ENCODE peak calls at places on chromosomes 2 and 18, in four cellular contexts. K is CD8-positive, alpha-beta T cell; U is omental fat pad; B is heart right ventricle. W is an unnamed sample.

GRCh38 chr18:39843546-39843945 is 2111.5 kb upstream of the PIK3C3 start:
- DNase-seq in K (no peak), U (no peak), B (no peak), W (no peak)

GRCh38 chr2:49619804-49620203 is 465.5 kb upstream of the FSHR start:
- DNase-seq in K (no peak), U (no peak), B (no peak), W (no peak)

GRCh38 chr2:238280083-238280816 is 8.2 kb downstream of the PER2 start:
- DNase-seq in K (no peak), B (no peak), U (no peak), W (no peak)

GRCh38 chr2:39107724-39108273 is 13.1 kb downstream of the SOS1 start:
- DNase-seq in B (no peak), K (no peak), U (no peak), W (no peak)

GRCh38 chr2:161975062-161975812 is 98.8 kb downstream of the DPP4 start:
- DNase-seq in U (no peak), B (no peak), K (no peak), W (no peak)

GRCh38 chr2:133985563-133985962 is 268.3 kb upstream of the MGAT5 start:
- DNase-seq in B (no peak), U (no peak), K (no peak), W (no peak)

GRCh38 chr18:24958001-24958400 is 394.0 kb downstream of the ZNF521 start:
- DNase-seq in U (no peak), B (no peak), K (no peak), W (no peak)

GRCh38 chr2:8255448-8255800 is 426.4 kb upstream of the ID2 start:
- DNase-seq in U (no peak), B (no peak), K (no peak), W (no peak)

GRCh38 chr2:207203056-207203455 is 37.3 kb upstream of the KLF7 start:
- DNase-seq in U (no peak), B (no peak), K (no peak), W (no peak)

GRCh38 chr2:105989070-105989469 is 205.0 kb downstream of the UXS1 start:
- DNase-seq in B (no peak), K (no peak), U (no peak), W (no peak)

GRCh38 chr2:164145093-164145987 is 409.5 kb upstream of the FIGN start:
- DNase-seq in K (no peak), B (no peak), U (no peak), W (no peak)

GRCh38 chr18:68574311-68574710 is 140.6 kb downstream of the TMX3 start:
- DNase-seq in B (no peak), U (no peak), K (no peak), W (no peak)
- TF ChIP-seq CTCF in B (no peak), U (no peak), K (no peak), W (no peak)

DNA sequence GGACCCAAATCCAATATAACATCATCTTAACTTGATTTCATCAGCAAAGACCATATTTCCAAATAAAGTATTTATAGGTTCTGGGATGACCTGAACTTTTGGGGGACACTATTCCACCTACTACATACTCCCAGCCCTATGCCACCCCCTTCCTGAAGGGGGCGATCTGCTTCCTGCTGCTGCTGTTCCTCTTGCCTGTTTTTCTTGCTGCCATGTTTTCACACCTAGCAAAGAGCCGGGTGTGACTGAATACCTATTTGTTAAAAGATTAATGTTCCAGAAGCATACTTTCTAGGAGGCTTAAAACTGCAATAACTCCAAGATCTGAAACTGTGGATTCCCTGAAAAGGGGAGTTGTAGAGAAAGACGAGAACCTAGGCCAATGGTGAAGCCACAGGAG is 89.7 kb downstream of the ICOS start:
- DNase-seq in U (no peak), K (no peak), B (no peak), W (no peak)
- TF ChIP-seq CTCF in U (no peak), K (no peak), B (no peak), W (no peak)

GRCh38 chr2:200422532-200423262 is 87.2 kb downstream of the KCTD18 start:
- DNase-seq in K (no peak), U (no peak), B (no peak), W (no peak)
- TF ChIP-seq CTCF in K (no peak), U (no peak), B (no peak), W (no peak)

GRCh38 chr18:45063246-45064038 is 382.8 kb downstream of the SETBP1 start:
- DNase-seq in B (no peak), U (no peak), K (no peak), W (no peak)
- TF ChIP-seq CTCF in B (no peak), U (no peak), K (no peak), W (no peak)

DNA sequence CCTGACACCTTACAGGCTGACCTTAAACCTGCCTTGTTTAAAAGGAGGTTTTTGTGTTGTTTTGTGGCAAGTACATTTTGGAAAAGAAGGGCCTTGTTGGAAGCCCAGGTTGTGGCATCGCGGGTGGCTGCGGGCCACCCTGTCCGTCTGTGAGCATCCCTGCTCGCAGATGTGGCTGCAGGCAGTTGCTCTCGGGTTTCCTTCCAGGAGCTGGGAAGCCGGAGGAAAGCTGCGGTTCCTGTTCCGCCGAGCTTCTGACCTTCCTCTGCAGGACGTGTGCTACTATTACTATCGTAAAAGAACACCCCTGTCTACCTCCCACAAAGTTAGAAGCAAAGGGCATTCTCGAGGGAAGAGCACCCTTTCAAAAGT is 759 bp downstream of the MFF start:
- DNase-seq in U (no peak), K (no peak), B (peak), W (peak)
- TF ChIP-seq CTCF in U (no peak), K (no peak), B (no peak), W (no peak)

DNA sequence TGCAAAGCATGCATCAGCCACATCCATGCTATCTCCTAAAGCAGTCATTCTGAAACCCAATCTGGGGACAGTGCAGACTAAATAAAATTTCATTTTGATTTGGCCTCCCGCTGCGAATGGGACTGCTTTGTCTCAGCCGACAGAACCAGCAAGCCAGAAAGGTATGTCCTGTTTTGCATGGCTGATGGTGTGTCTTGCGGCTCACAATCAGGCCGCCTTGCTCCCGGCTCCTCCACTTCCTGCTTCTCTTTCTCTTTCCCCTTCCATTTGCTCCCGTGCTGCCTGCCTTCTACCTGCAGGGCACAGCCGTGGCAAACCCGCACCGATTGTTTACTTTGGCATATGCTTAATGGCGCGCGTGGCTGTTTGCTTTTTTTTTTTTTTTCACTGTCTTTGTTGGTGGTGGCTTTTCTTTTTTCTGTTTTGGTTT is 419.5 kb upstream of the POU3F3 start:
- DNase-seq in U (no peak), B (no peak), K (no peak), W (no peak)
- TF ChIP-seq CTCF in U (no peak), B (no peak), K (no peak), W (no peak)

DNA sequence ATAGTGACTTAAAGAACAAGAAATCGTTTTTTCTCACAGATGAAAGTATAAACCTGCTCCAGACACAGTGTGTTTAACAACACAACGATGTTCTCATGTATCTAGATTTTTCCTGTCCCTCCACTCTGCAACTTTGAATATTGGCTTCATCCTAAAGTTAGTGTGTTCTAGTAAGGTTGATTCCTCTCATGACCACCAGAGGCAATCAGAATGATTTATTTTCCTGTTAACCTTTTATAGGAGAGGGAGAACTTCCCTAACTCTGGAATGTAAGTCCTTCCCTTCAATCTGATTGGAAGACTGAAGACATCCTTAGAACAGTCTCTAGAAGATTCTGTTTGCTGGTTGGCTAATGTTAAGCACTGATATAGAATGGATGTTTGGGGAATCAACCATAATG is 41.0 kb upstream of the TAF4B start:
- DNase-seq in U (no peak), K (no peak), B (no peak), W (no peak)
- TF ChIP-seq CTCF in U (no peak), K (no peak), B (peak), W (peak)

GRCh38 chr2:216328347-216328746 is 43.9 kb downstream of the MARCHF4 start:
- DNase-seq in K (no peak), B (no peak), U (no peak), W (no peak)
- TF ChIP-seq CTCF in K (no peak), B (no peak), U (no peak), W (no peak)

GRCh38 chr2:102070058-102070642 is 72.4 kb upstream of the IL1R1 start:
- DNase-seq in U (no peak), K (no peak), B (peak), W (peak)
- TF ChIP-seq CTCF in U (no peak), K (no peak), B (no peak), W (peak)

DNA sequence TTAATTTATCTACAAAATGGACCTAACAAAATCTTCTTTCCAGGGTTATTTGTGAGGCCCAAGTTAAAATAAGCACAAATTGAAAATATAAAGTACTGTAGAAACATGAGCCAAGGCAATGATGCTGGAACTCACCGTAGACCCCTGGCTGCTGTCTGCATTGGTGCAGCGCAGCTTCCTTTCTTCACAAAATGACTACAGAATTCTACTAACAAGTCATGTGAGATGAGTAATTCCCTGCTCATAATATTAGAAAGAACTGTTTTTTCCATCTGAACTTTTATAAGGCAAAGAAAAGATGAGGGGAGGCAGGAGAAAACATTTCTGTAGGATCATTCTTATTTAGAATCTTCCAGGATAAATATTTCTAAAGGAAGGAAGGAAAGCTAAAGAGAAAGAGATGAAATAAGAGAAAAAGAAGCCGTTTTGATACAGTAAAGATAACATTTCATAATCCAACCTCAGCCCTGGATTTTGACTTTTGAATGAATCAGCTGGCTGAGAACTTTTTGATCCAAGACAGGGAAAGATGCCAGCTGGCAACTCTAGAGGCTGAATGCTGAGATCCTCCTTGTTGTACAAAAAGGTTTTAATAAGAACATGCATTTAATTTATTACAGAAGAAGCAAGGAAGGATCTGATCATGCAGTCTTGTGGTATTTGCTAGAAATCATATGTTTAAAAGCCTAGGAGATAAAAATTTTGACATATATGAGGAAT is 183.9 kb upstream of the KLHL14 start:
- DNase-seq in K (no peak), B (no peak), U (no peak), W (no peak)
- TF ChIP-seq CTCF in K (no peak), B (no peak), U (no peak), W (no peak)